ENCODE peak calls at places on chromosomes 1 and 21, in four cellular contexts. G is HepG2, O is H1, H is GM12878. U is an unnamed sample.

GRCh38 chr1:25500694-25501093 is 42.7 kb upstream of the LDLRAP1 start:
- DNase-seq in G (no peak), O (no peak), H (no peak), U (no peak)

GRCh38 chr1:226945858-226946245 is 5.8 kb downstream of the COQ8A start:
- DNase-seq in G (no peak), O (no peak), H (no peak), U (no peak)

GRCh38 chr1:202283991-202284390 is 57.7 kb downstream of the UBE2T start:
- DNase-seq in G (no peak), O (no peak), H (no peak), U (no peak)

GRCh38 chr1:109539676-109540075 is at the start of gene GPR61:
- DNase-seq in G (no peak), O (peak), H (no peak), U (no peak)

GRCh38 chr1:34736711-34737110 is 18.1 kb upstream of the GJB5 start:
- DNase-seq in G (no peak), O (no peak), H (no peak), U (no peak)

GRCh38 chr21:17368748-17369363 is 144.0 kb upstream of the CXADR start:
- DNase-seq in G (peak), O (no peak), H (no peak), U (no peak)

GRCh38 chr1:206658264-206658980 is 23.1 kb downstream of the DYRK3 start:
- DNase-seq in G (no peak), O (peak), H (no peak), U (no peak)

GRCh38 chr1:32242341-32242851 is 4.6 kb upstream of the FAM167B start:
- DNase-seq in G (no peak), O (no peak), H (no peak), U (no peak)

GRCh38 chr1:83741348-83741747 is 257.6 kb downstream of the TTLL7 start:
- DNase-seq in G (peak), O (no peak), H (no peak), U (no peak)

GRCh38 chr21:39313042-39313456 is 383 bp downstream of the BRWD1 start:
- DNase-seq in G (no peak), O (no peak), H (no peak), U (peak)

GRCh38 chr1:10941891-10942541 is 70.4 kb upstream of the TARDBP start:
- DNase-seq in G (no peak), O (peak), H (no peak), U (peak)

GRCh38 chr1:213829806-213830205 is 158.0 kb upstream of the PROX1 start:
- DNase-seq in G (no peak), O (no peak), H (no peak), U (no peak)

GRCh38 chr1:28538286-28538685 is 14.6 kb upstream of the TRNAU1AP start:
- DNase-seq in G (no peak), O (no peak), H (no peak), U (no peak)

GRCh38 chr1:17059391-17060128 is 5.7 kb upstream of the SDHB start:
- DNase-seq in G (peak), O (peak), H (peak), U (peak)

GRCh38 chr1:200409203-200409760 is 554 bp downstream of the ZNF281 start:
- DNase-seq in G (no peak), O (peak), H (no peak), U (peak)

GRCh38 chr1:16067127-16067768 is 6.2 kb downstream of the FAM131C start:
- DNase-seq in G (peak), O (no peak), H (no peak), U (no peak)

GRCh38 chr1:59013276-59013927 is 229.6 kb upstream of the JUN start:
- DNase-seq in G (no peak), O (peak), H (no peak), U (no peak)

GRCh38 chr1:229523052-229523451 is 14.9 kb upstream of the NUP133 start:
- DNase-seq in G (no peak), O (no peak), H (no peak), U (no peak)

GRCh38 chr1:106584127-106584526 is 472.3 kb upstream of the PRMT6 start:
- DNase-seq in G (no peak), O (no peak), H (no peak), U (no peak)

GRCh38 chr1:211910917-211911485 is 80.4 kb upstream of the LPGAT1 start:
- DNase-seq in G (no peak), O (no peak), H (no peak), U (peak)

GRCh38 chr21:33848252-33848953 is 67.2 kb downstream of the ATP5PO start:
- DNase-seq in G (no peak), O (no peak), H (no peak), U (no peak)

GRCh38 chr1:197437891-197438853 is 170.1 kb downstream of the CRB1 start:
- DNase-seq in G (no peak), O (no peak), H (no peak), U (no peak)

GRCh38 chr1:95496307-95496706 is 262.3 kb downstream of the RWDD3 start:
- DNase-seq in G (no peak), O (no peak), H (no peak), U (no peak)

GRCh38 chr1:182111496-182111895 is 50.0 kb upstream of the ZNF648 start:
- DNase-seq in G (no peak), O (peak), H (no peak), U (no peak)

GRCh38 chr1:228871314-228872061 is 136.2 kb downstream of the RHOU start:
- DNase-seq in G (no peak), O (no peak), H (no peak), U (no peak)

GRCh38 chr1:207454046-207454964 is at the start of gene CR2:
- DNase-seq in G (peak), O (peak), H (no peak), U (peak)

GRCh38 chr1:58441699-58442098 is 104.8 kb downstream of the OMA1 start:
- DNase-seq in G (no peak), O (no peak), H (no peak), U (no peak)

GRCh38 chr1:204587621-204588020 is 71.4 kb downstream of the MDM4 start:
- DNase-seq in G (no peak), O (no peak), H (no peak), U (no peak)

GRCh38 chr1:204580862-204581261 is 64.7 kb downstream of the MDM4 start:
- DNase-seq in G (no peak), O (no peak), H (no peak), U (no peak)

GRCh38 chr1:204584699-204585372 is 68.6 kb downstream of the MDM4 start:
- DNase-seq in G (no peak), O (no peak), H (no peak), U (no peak)

GRCh38 chr1:204581759-204582158 is 65.6 kb downstream of the MDM4 start:
- DNase-seq in G (no peak), O (no peak), H (no peak), U (no peak)

DNA sequence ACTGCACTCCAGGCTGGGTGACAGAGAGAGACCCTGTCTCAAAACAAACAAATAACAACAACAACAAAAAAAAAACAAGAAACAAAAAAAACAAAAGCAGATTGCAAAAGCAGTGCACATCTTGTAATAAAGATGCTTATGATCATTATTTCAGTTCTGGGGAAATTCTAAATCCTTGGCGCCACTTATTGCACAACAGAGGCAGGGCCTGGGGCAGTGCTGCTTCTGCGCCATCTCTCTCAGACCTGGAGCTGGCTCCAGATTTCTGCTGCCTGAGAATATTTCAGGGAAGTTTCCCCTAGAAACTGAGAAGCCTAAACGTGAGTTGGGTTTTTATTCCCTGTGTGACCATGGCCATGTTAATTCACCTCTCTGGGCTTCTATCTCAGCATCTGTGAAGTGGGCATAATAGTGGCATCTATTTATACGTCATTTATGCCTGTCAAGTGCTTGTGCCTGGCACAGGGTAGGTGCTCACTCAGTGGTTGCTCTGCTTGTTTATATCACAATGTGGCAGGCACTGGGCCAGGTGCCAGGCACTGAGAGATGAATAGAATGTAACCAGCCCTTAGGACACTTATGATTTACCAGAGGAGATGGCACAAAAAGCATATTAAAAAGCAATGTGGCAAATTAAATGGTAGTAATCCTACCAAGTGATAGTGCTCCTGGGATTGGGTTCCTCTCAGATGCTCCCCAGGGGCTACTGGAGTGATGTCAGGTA is 67.9 kb downstream of the MDM4 start:
- DNase-seq in G (no peak), O (no peak), H (no peak), U (no peak)
- TF ChIP-seq POLR2AphosphoS5 in G (no peak), O (no peak), H (no peak), U (no peak)

GRCh38 chr1:48608882-48609281 is 136.9 kb upstream of the SPATA6 start:
- DNase-seq in G (no peak), O (no peak), H (no peak), U (no peak)
- TF ChIP-seq GABPA in G (no peak), O (no peak), H (no peak), U (no peak)

GRCh38 chr1:234721476-234722266 is 111.7 kb upstream of the IRF2BP2 start:
- DNase-seq in G (peak), O (no peak), H (no peak), U (peak)
- TF ChIP-seq POLR2AphosphoS5 in G (peak), O (no peak), H (no peak), U (no peak)

GRCh38 chr21:36825683-36826082 is 126.8 kb downstream of the SIM2 start:
- DNase-seq in G (no peak), O (no peak), H (no peak), U (no peak)
- TF ChIP-seq GABPA in G (no peak), O (no peak), H (no peak), U (no peak)

DNA sequence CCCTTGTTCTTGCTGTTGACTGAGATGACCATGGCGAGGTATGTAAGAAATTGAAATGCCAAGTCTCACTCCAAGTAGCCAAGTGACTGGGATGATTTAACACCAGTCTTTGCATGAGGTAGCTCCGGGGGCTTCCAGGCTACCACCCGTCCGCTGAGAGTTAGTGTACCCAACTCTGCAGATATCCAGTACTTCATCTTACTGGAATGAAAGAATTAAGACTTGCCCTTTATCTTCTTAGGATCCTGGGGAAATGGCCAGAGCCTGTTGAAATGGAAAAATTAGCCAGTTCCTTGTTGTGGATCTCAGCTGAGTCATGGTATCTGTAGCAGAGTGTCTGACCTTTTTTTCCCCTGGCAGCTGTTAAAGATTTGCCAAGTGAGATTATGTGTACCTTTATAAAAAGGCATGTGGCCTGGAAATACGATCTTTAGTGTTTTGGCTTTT is 151.0 kb downstream of the MAST2 start:
- DNase-seq in G (peak), O (no peak), H (no peak), U (no peak)
- TF ChIP-seq POLR2AphosphoS5 in G (no peak), O (no peak), H (no peak), U (no peak)

GRCh38 chr1:161039154-161039545 is 386 bp upstream of the TSTD1 start:
- DNase-seq in G (no peak), O (no peak), H (no peak), U (no peak)
- TF ChIP-seq GABPA in G (no peak), O (no peak), H (no peak), U (no peak)

DNA sequence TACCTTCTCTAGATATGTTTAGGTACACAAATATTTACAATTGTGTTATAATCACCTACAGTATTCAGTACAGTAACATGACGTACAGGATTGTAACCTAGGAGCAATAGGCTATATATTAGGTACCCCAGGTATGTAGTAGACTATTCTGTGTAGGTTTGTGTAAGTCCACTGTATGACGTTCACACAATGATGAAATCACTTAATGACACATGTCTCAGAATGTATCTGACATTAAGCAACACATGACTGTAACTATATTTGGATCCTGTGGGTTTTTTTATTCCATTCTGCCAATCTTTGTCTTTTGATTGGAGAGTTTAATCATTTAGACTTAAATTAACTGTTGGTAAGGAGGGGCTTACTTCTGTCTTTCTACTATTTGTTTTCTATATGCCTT is 52.1 kb downstream of the STYXL2 start:
- DNase-seq in G (no peak), O (no peak), H (no peak), U (no peak)
- TF ChIP-seq POLR2AphosphoS5 in G (no peak), O (no peak), H (no peak), U (no peak)

GRCh38 chr1:21022279-21023040 is 154.2 kb downstream of the EIF4G3 start:
- DNase-seq in G (peak), O (no peak), H (peak), U (peak)
- TF ChIP-seq GABPA in G (peak), O (no peak), H (no peak), U (no peak)

DNA sequence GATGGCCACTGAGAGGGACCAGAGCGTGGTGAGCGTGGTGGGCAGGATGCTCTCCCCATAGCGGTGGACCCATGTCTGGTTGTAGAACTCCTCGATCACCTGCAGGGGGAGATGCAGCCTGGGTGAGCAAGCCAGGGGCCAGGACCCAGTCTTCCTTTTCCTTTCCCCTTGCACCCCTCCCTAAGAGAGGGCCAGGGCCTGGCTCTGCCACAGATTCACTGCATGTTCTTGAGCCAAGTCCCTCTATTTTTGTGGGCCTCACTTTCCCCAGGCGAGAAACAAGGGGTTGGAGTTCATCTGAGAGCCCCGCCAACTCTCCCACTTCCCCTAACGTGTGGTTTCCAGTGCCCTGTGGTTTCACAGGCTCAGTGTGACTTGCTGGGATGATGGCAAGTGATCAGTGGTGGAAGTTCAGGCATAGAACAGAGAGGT is 27.5 kb downstream of the SLC2A1 start:
- DNase-seq in G (no peak), O (no peak), H (peak), U (peak)
- TF ChIP-seq POLR2AphosphoS5 in G (no peak), O (no peak), H (no peak), U (no peak)

U was measured in HL-60.